ENCODE peak calls at places on chromosomes 5 and 9, in ten cellular contexts. J, U, B, N, L, W, F, G, E and A are unnamed samples.

GRCh38 chr5:353599-354580 is 32.4 kb downstream of the AHRR start:
- DNase-seq in J (no peak), W (no peak), B (peak), G (no peak), N (no peak), L (peak), U (no peak), E (no peak), F (no peak), A (peak)

GRCh38 chr5:42982107-42982622 is 58.0 kb downstream of the ANXA2R start:
- DNase-seq in G (no peak), U (no peak), W (no peak), B (no peak), E (no peak), J (no peak), F (no peak), N (no peak), L (peak), A (no peak)

GRCh38 chr9:98807811-98808195 is 333 bp downstream of the GALNT12 start:
- DNase-seq in L (no peak), W (no peak), U (peak), B (no peak), N (no peak), G (peak), E (no peak), J (peak), F (no peak), A (peak)

GRCh38 chr5:152811985-152812384 is 406.9 kb upstream of the NMUR2 start:
- DNase-seq in U (no peak), G (no peak), B (no peak), N (no peak), W (no peak), L (no peak), J (no peak), F (no peak), E (no peak), A (no peak)

GRCh38 chr5:43469671-43470396 is 13.8 kb downstream of the TMEM267 start:
- DNase-seq in U (no peak), G (no peak), J (no peak), W (no peak), B (no peak), E (no peak), N (no peak), L (no peak), F (no peak), A (no peak)

GRCh38 chr5:151738125-151738848 is 20.1 kb downstream of the ATOX1 start:
- DNase-seq in J (no peak), E (no peak), G (no peak), U (no peak), F (no peak), N (no peak), B (no peak), L (no peak), W (no peak), A (no peak)

GRCh38 chr5:163105456-163105855 is 331.9 kb upstream of the CCNG1 start:
- DNase-seq in F (no peak), N (no peak), L (no peak), J (no peak), B (no peak), U (no peak), E (no peak), G (no peak), W (no peak), A (no peak)

GRCh38 chr5:53321073-53321472 is 159.4 kb upstream of the FST start:
- DNase-seq in N (no peak), E (no peak), W (no peak), F (no peak), G (no peak), B (no peak), J (no peak), L (no peak), U (no peak), A (no peak)

GRCh38 chr9:107491081-107492053 is 1.8 kb upstream of the KLF4 start:
- DNase-seq in U (peak), L (peak), J (peak), G (no peak), N (no peak), B (no peak), F (no peak), E (no peak), W (peak), A (peak)

GRCh38 chr9:30103647-30104394 is 2280.6 kb upstream of the ACO1 start:
- DNase-seq in E (no peak), U (no peak), W (no peak), F (no peak), J (no peak), B (no peak), N (no peak), G (no peak), L (no peak), A (no peak)

GRCh38 chr5:126119894-126120442 is 303.2 kb upstream of the GRAMD2B start:
- DNase-seq in E (no peak), W (no peak), J (no peak), B (no peak), L (no peak), F (no peak), U (no peak), G (no peak), N (no peak), A (no peak)

GRCh38 chr5:71872465-71872864 is 153.4 kb downstream of the CARTPT start:
- DNase-seq in F (no peak), U (no peak), W (no peak), J (no peak), N (no peak), L (no peak), G (no peak), E (no peak), B (no peak), A (no peak)

GRCh38 chr5:139415221-139415861 is 11.5 kb upstream of the SPATA24 start:
- DNase-seq in G (no peak), U (peak), B (no peak), N (no peak), W (no peak), F (no peak), J (no peak), E (no peak), L (no peak), A (no peak)

GRCh38 chr9:128203024-128203841 is at the start of gene DNM1:
- DNase-seq in F (peak), G (peak), N (no peak), E (no peak), W (peak), U (no peak), J (peak), B (peak), L (peak), A (no peak)

GRCh38 chr5:36882250-36882649 is 5.7 kb downstream of the NIPBL start:
- DNase-seq in L (no peak), J (no peak), F (no peak), B (no peak), E (no peak), W (no peak), N (no peak), U (no peak), G (no peak), A (no peak)

GRCh38 chr9:84002344-84002743 is 21.7 kb downstream of the RMI1 start:
- DNase-seq in J (no peak), E (no peak), W (no peak), F (no peak), N (no peak), L (no peak), B (no peak), U (no peak), G (no peak), A (no peak)

GRCh38 chr9:101400120-101400519 is 1.5 kb downstream of the ZNF189 start:
- DNase-seq in G (no peak), N (no peak), U (no peak), L (no peak), W (no peak), B (no peak), J (no peak), F (no peak), E (no peak), A (no peak)

GRCh38 chr9:91572044-91572443 is 148.4 kb upstream of the NFIL3 start:
- DNase-seq in L (no peak), G (no peak), E (peak), F (no peak), J (no peak), U (no peak), B (no peak), N (no peak), W (no peak), A (no peak)

GRCh38 chr5:4189317-4189716 is 593.7 kb downstream of the IRX1 start:
- DNase-seq in F (no peak), E (no peak), U (no peak), L (no peak), G (no peak), B (no peak), W (no peak), N (no peak), J (no peak), A (no peak)

GRCh38 chr5:123709422-123709821 is 197.4 kb downstream of the CSNK1G3 start:
- DNase-seq in F (no peak), W (no peak), G (no peak), E (no peak), B (no peak), U (no peak), N (no peak), J (no peak), L (no peak), A (no peak)

GRCh38 chr5:14364576-14365472 is 216.8 kb upstream of the OTULINL start:
- DNase-seq in F (no peak), U (no peak), G (no peak), E (peak), J (no peak), N (peak), W (peak), L (no peak), B (peak), A (no peak)

GRCh38 chr9:114409103-114409780 is 21.5 kb upstream of the AKNA start:
- DNase-seq in W (no peak), G (no peak), F (no peak), B (no peak), U (no peak), J (no peak), L (no peak), N (no peak), E (no peak), A (no peak)

GRCh38 chr5:80565330-80565729 is 4.8 kb downstream of the ANKRD34B start:
- DNase-seq in F (no peak), W (no peak), L (no peak), U (no peak), E (no peak), J (no peak), G (no peak), B (no peak), N (no peak), A (no peak)

GRCh38 chr9:79583957-79584654 is 12.3 kb downstream of the TLE4 start:
- DNase-seq in N (no peak), L (peak), E (no peak), G (no peak), B (no peak), J (peak), F (no peak), U (peak), W (no peak), A (peak)

GRCh38 chr5:59661939-59662615 is 231.4 kb downstream of the PDE4D start:
- DNase-seq in L (no peak), N (no peak), U (no peak), B (peak), G (no peak), F (no peak), J (no peak), W (no peak), E (no peak), A (no peak)

GRCh38 chr5:116273458-116274242 is 188.8 kb downstream of the COMMD10 start:
- DNase-seq in U (no peak), N (no peak), J (no peak), E (no peak), L (no peak), F (no peak), W (no peak), G (no peak), B (no peak), A (no peak)

GRCh38 chr9:129256959-129257713 is 79.1 kb upstream of the IER5L start:
- DNase-seq in F (no peak), W (no peak), E (no peak), B (no peak), L (no peak), N (no peak), G (no peak), U (no peak), J (peak), A (no peak)

GRCh38 chr9:36813149-36813548 is 220.9 kb downstream of the PAX5 start:
- DNase-seq in E (no peak), J (no peak), U (no peak), N (no peak), B (no peak), W (no peak), L (no peak), F (no peak), G (no peak), A (no peak)

GRCh38 chr9:121963542-121963995 is 129.5 kb downstream of the TTLL11 start:
- DNase-seq in N (no peak), G (no peak), L (no peak), E (no peak), W (no peak), J (no peak), F (no peak), U (no peak), B (no peak), A (no peak)

GRCh38 chr5:134552301-134552700 is 26.8 kb downstream of the JADE2 start:
- DNase-seq in G (no peak), N (no peak), J (no peak), L (no peak), U (no peak), F (no peak), B (no peak), E (no peak), W (peak), A (no peak)

GRCh38 chr9:127158995-127159801 is 36.8 kb upstream of the ANGPTL2 start:
- DNase-seq in F (no peak), W (peak), N (peak), E (no peak), B (peak), L (peak), J (no peak), G (no peak), U (peak), A (no peak)

DNA sequence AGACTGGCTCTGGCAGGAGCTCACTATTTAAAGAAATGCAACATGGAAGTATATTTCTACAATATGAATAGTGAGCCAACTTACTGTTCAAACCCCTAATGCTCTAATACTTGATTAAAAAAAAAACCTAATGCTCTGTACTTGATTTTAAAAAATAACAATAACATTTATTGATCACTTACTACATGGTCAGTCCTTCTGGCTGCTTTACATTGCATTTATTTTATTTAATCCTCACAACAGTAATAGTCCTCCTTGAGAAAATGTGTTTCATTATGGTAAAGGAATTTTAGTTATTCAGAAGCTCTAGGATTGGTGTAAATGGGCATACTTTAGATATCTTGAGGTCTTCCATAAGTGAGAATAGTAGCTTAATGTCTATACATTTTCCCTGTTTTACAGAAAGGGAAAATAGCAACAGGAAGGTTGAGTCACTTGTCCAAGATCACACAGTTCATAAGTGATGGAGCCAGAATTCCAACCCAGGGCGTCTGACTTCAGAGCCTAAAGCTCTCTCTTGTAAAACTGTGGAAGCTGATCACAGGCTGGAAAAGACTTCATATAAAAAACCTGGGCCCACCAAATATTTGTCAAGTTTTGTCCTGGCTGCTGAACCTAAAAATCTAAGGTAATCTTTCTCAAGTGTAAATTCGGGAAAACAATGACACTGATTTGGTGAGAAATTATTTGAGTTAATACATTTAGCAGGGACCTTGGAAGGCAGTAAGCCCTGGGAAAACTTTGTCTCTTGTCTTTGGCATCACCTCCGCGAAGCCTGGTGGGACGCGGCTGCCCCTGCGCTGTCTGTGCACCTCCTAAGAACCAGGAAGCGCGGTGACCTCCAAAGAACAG is 935 bp downstream of the STARD4 start:
- DNase-seq in U (no peak), L (no peak), B (no peak), N (no peak), E (no peak), G (no peak), W (no peak), J (no peak), F (no peak), A (no peak)
- TF ChIP-seq POLR2AphosphoS5 in U (no peak), L (no peak), B (no peak), N (no peak), E (no peak), G (no peak), W (no peak), J (no peak), F (no peak), A (no peak)

GRCh38 chr5:65749956-65750355 is 28.0 kb downstream of the NLN start:
- DNase-seq in B (no peak), E (no peak), U (no peak), W (no peak), J (no peak), L (no peak), F (no peak), G (no peak), N (no peak), A (no peak)

GRCh38 chr5:65750938-65751337 is 28.9 kb downstream of the NLN start:
- DNase-seq in B (no peak), U (no peak), F (no peak), W (no peak), E (no peak), L (no peak), N (no peak), J (no peak), G (no peak), A (no peak)

GRCh38 chr5:65749221-65749844 is 27.3 kb downstream of the NLN start:
- DNase-seq in U (no peak), L (no peak), F (no peak), N (no peak), B (no peak), J (no peak), E (no peak), W (no peak), G (no peak), A (no peak)

GRCh38 chr5:65758546-65759144 is 36.6 kb downstream of the NLN start:
- DNase-seq in J (no peak), N (no peak), E (no peak), W (no peak), U (no peak), B (no peak), L (no peak), G (no peak), F (no peak), A (no peak)

DNA sequence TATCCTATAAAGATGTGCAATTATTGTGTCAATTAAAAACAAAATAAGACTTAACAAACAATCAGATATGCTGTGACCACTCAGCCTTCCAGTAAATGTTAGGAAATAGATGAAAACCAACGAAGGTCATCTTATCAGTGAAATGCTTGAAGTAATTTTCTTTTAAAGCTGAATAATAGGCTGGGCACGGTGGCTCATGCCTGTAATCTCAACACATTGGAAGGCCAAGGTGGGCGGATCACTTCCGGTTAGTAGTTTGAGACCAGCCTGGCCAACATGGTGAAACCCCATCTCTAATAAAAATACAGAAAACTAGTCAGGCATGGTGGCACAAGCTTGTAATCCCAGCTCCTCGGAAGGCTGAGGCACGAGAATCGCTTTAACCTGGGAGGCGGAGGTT is 31.2 kb downstream of the NLN start:
- DNase-seq in N (no peak), B (no peak), W (no peak), F (no peak), G (no peak), E (no peak), U (no peak), L (no peak), J (no peak), A (no peak)
- TF ChIP-seq POLR2AphosphoS5 in N (no peak), B (no peak), W (no peak), F (no peak), G (no peak), E (no peak), U (no peak), L (no peak), J (no peak), A (no peak)

GRCh38 chr5:150209020-150209635 is 19.3 kb downstream of the SLC6A7 start:
- DNase-seq in W (no peak), U (no peak), J (no peak), E (no peak), N (no peak), G (no peak), B (no peak), L (peak), F (no peak), A (peak)
- TF ChIP-seq POLR2AphosphoS5 in W (no peak), U (no peak), J (no peak), E (no peak), N (no peak), G (no peak), B (no peak), L (peak), F (no peak), A (no peak)

DNA sequence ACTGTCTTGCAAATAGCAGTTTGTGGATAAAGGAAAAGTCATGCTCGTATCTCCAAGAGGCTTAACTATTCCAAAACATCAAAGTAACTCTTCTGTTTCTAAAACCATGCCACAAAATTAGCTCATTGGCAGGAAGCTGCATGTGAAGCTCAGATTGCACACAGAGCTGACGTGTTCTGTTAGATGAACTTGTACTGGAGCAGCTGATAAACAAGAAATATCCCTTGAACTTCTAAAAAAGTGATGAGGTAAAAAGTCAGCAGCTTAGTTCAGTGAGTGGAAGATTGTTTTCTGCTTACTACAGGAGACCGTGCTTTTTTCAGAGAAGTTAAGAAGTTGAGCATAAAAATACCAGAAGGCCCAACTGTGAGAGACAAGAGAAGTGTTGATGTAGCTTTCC is 113.2 kb downstream of the SLC12A2 start:
- DNase-seq in U (no peak), E (no peak), F (no peak), G (no peak), B (no peak), W (no peak), N (no peak), J (no peak), L (no peak), A (no peak)
- TF ChIP-seq POLR2AphosphoS5 in U (no peak), E (no peak), F (no peak), G (no peak), B (no peak), W (no peak), N (no peak), J (no peak), L (no peak), A (no peak)

GRCh38 chr5:170746952-170747340 is 36.6 kb upstream of the GABRP start:
- DNase-seq in F (no peak), U (no peak), E (peak), J (no peak), G (no peak), W (no peak), B (no peak), L (no peak), N (no peak), A (no peak)

GRCh38 chr5:170747357-170747756 is 36.2 kb upstream of the GABRP start:
- DNase-seq in W (no peak), N (no peak), L (no peak), F (no peak), B (peak), G (no peak), U (no peak), J (no peak), E (no peak), A (no peak)

GRCh38 chr5:170743876-170744212 is 39.7 kb upstream of the GABRP start:
- DNase-seq in L (no peak), E (peak), F (no peak), J (no peak), B (no peak), W (no peak), U (no peak), N (no peak), G (no peak), A (no peak)

GRCh38 chr5:170746081-170746951 is 37.2 kb upstream of the GABRP start:
- DNase-seq in G (no peak), E (peak), J (no peak), W (no peak), N (no peak), F (no peak), L (no peak), U (no peak), B (no peak), A (no peak)

GRCh38 chr5:170745481-170746061 is 38.0 kb upstream of the GABRP start:
- DNase-seq in L (peak), E (peak), B (peak), J (no peak), N (no peak), F (no peak), W (peak), G (no peak), U (no peak), A (no peak)
- TF ChIP-seq POLR2AphosphoS5 in L (no peak), E (no peak), B (no peak), J (no peak), N (no peak), F (no peak), W (peak), G (no peak), U (no peak), A (no peak)

GRCh38 chr9:125747765-125748510 is 765 bp downstream of the PBX3 start:
- DNase-seq in W (peak), J (peak), N (no peak), G (peak), L (peak), U (peak), B (peak), F (peak), E (no peak), A (no peak)
- TF ChIP-seq POLR2AphosphoS5 in W (no peak), J (peak), N (no peak), G (no peak), L (peak), U (peak), B (no peak), F (no peak), E (no peak), A (no peak)